ENCODE peak calls at places on chromosomes 16 and 17, in seven cellular contexts. I, R, T, V, O, A and F are unnamed samples.

GRCh38 chr17:29576214-29577008 is 7.9 kb downstream of the TP53I13 start:
- DNase-seq in R (no peak), I (no peak), A (no peak), O (no peak), V (no peak), T (no peak), F (peak)

GRCh38 chr16:3580271-3580670 is 3.1 kb upstream of the NLRC3 start:
- DNase-seq in A (no peak), T (no peak), O (no peak), I (no peak), R (no peak), V (no peak), F (no peak)

GRCh38 chr17:75849724-75850123 is 5.4 kb downstream of the WBP2 start:
- DNase-seq in A (peak), O (no peak), T (no peak), R (no peak), I (no peak), V (no peak), F (peak)

GRCh38 chr16:80054656-80055055 is 454.1 kb upstream of the MAF start:
- DNase-seq in V (no peak), I (no peak), O (no peak), T (no peak), R (no peak), A (no peak), F (no peak)

GRCh38 chr16:53756329-53756996 is 52.5 kb downstream of the FTO start:
- DNase-seq in T (no peak), V (no peak), O (no peak), I (no peak), A (no peak), R (no peak), F (no peak)

GRCh38 chr16:1993731-1994131 is 4.0 kb downstream of the SYNGR3 start:
- DNase-seq in A (no peak), I (no peak), O (no peak), R (no peak), T (no peak), V (no peak), F (no peak)

GRCh38 chr17:15279011-15279477 is 13.9 kb upstream of the PMP22 start:
- DNase-seq in V (no peak), T (peak), R (no peak), O (no peak), A (no peak), I (no peak), F (no peak)

GRCh38 chr17:78826426-78826825 is 14.2 kb downstream of the USP36 start:
- DNase-seq in O (no peak), I (no peak), T (no peak), R (no peak), V (no peak), A (no peak), F (no peak)

GRCh38 chr16:4244881-4245280 is 3.0 kb upstream of the SRL start:
- DNase-seq in A (no peak), V (no peak), O (no peak), I (no peak), R (no peak), T (no peak), F (no peak)

GRCh38 chr16:17519041-17519440 is 48.3 kb upstream of the XYLT1 start:
- DNase-seq in T (no peak), A (no peak), I (no peak), O (no peak), R (no peak), V (no peak), F (no peak)

GRCh38 chr17:47615766-47616424 is 33.8 kb upstream of the KPNB1 start:
- DNase-seq in O (no peak), R (no peak), V (no peak), T (peak), I (peak), A (peak), F (no peak)

GRCh38 chr16:77739493-77739892 is 17.2 kb downstream of the NUDT7 start:
- DNase-seq in O (no peak), A (no peak), R (no peak), T (peak), I (no peak), V (no peak), F (no peak)

GRCh38 chr17:57393368-57393767 is 137.0 kb downstream of the MSI2 start:
- DNase-seq in I (no peak), O (no peak), V (no peak), R (no peak), A (no peak), T (no peak), F (no peak)

GRCh38 chr17:8563981-8564602 is 66.4 kb downstream of the MYH10 start:
- DNase-seq in A (no peak), O (no peak), T (no peak), V (no peak), I (no peak), R (no peak), F (no peak)

GRCh38 chr17:29884995-29885394 is 45.0 kb downstream of the SSH2 start:
- DNase-seq in V (no peak), O (no peak), A (no peak), I (no peak), T (no peak), R (no peak), F (no peak)

GRCh38 chr16:11224894-11225676 is 30.9 kb downstream of the SOCS1 start:
- DNase-seq in O (no peak), I (peak), A (peak), R (peak), V (no peak), T (no peak), F (peak)

GRCh38 chr17:36705651-36706436 is 104.5 kb downstream of the MRM1 start:
- DNase-seq in V (no peak), A (peak), I (peak), R (peak), T (peak), O (no peak), F (peak)

GRCh38 chr16:2856061-2856670 is 1.8 kb downstream of the PRSS22 start:
- DNase-seq in A (no peak), R (peak), V (no peak), T (no peak), O (no peak), I (peak), F (no peak)

GRCh38 chr17:83194189-83194565 is 114.8 kb downstream of the METRNL start:
- DNase-seq in T (no peak), V (peak), A (no peak), I (no peak), R (no peak), O (no peak), F (no peak)